ENCODE peak calls at places on chromosomes 1 and 21, in six cellular contexts. A, D, J, F, N and U are unnamed samples.

GRCh38 chr1:214445201-214445600 is 106.2 kb downstream of the PTPN14 start:
- DNase-seq in J (peak; percentile 64), D (no peak), F (no peak), N (no peak), A (no peak), U (no peak)

GRCh38 chr1:52288286-52288685 is 77.7 kb downstream of the CC2D1B start:
- DNase-seq in A (no peak), D (no peak), F (no peak), J (no peak), N (no peak), U (no peak)

GRCh38 chr1:107965112-107965991 is at the start of gene VAV3:
- DNase-seq in A (peak; percentile 67), N (peak; percentile 22), F (peak; percentile 78), J (peak; percentile 66), D (peak; percentile 58), U (peak; percentile 19)

GRCh38 chr1:169027607-169028320 is 78.7 kb upstream of the ATP1B1 start:
- DNase-seq in F (no peak), D (peak; percentile 41), J (no peak), A (no peak), N (peak; percentile 28), U (no peak)

GRCh38 chr1:154431586-154432373 is 26.6 kb downstream of the IL6R start:
- DNase-seq in D (no peak), A (peak; percentile 51), F (no peak), J (no peak), N (no peak), U (peak; percentile 42)

GRCh38 chr1:201283836-201284553 is 689 bp downstream of the PKP1 start:
- DNase-seq in F (no peak), J (no peak), A (no peak), D (no peak), N (no peak), U (no peak)

GRCh38 chr1:22143586-22144033 is 713 bp upstream of the WNT4 start:
- DNase-seq in A (no peak), J (no peak), F (no peak), D (no peak), N (no peak), U (no peak)

GRCh38 chr1:47317841-47318240 is 3.9 kb upstream of the STIL start:
- DNase-seq in A (no peak), D (no peak), F (no peak), N (no peak), J (no peak), U (no peak)

GRCh38 chr21:42164064-42164789 is 54.7 kb upstream of the ABCG1 start:
- DNase-seq in F (peak; percentile 8), D (peak; percentile 78), J (peak; percentile 43), N (peak; percentile 22), A (peak; percentile 33), U (no peak)